ENCODE peak calls at places on chromosomes 3 and 15, in four cellular contexts. F, N, S and M are unnamed samples.

GRCh38 chr3:155184027-155184426 is 103.9 kb downstream of the MME start:
- DNase-seq in F (no peak), N (no peak), S (no peak), M (no peak)

GRCh38 chr3:17983106-17983505 is 240.7 kb upstream of the TBC1D5 start:
- DNase-seq in F (no peak), N (no peak), S (no peak), M (no peak)

GRCh38 chr15:90087454-90088154 is 14.7 kb downstream of the IDH2 start:
- DNase-seq in F (peak; percentile 88), N (peak; percentile 52), S (no peak), M (no peak)

GRCh38 chr15:77724649-77725048 is 91.9 kb upstream of the LINGO1 start:
- DNase-seq in F (no peak), N (no peak), S (no peak), M (no peak)

GRCh38 chr3:83092521-83093221 is 1331.2 kb upstream of the GBE1 start:
- DNase-seq in F (peak; percentile 31), N (peak; percentile 22), S (no peak), M (no peak)

GRCh38 chr3:183188895-183189462 is 26.4 kb upstream of the LAMP3 start:
- DNase-seq in F (no peak), N (no peak), S (no peak), M (no peak)

GRCh38 chr15:87287156-87287555 is 969.4 kb downstream of the NTRK3 start:
- DNase-seq in F (no peak), N (no peak), S (no peak), M (no peak)

GRCh38 chr15:76313731-76314130 is 2.5 kb upstream of the ETFA start:
- DNase-seq in F (no peak), N (no peak), S (no peak), M (no peak)

GRCh38 chr3:178060406-178060805 is 475.8 kb upstream of the KCNMB2 start:
- DNase-seq in F (no peak), N (no peak), S (no peak), M (no peak)

GRCh38 chr15:74191798-74192197 is 10.8 kb downstream of the STRA6 start:
- DNase-seq in F (no peak), N (no peak), S (no peak), M (no peak)

GRCh38 chr15:74184582-74185091 is 11.1 kb downstream of the ISLR start:
- DNase-seq in F (no peak), N (no peak), S (no peak), M (peak; percentile 71)

GRCh38 chr15:74192751-74193150 is 9.8 kb downstream of the STRA6 start:
- DNase-seq in F (no peak), N (no peak), S (no peak), M (no peak)

GRCh38 chr15:74185949-74186348 is 12.4 kb downstream of the ISLR start:
- DNase-seq in F (no peak), N (no peak), S (no peak), M (no peak)

DNA sequence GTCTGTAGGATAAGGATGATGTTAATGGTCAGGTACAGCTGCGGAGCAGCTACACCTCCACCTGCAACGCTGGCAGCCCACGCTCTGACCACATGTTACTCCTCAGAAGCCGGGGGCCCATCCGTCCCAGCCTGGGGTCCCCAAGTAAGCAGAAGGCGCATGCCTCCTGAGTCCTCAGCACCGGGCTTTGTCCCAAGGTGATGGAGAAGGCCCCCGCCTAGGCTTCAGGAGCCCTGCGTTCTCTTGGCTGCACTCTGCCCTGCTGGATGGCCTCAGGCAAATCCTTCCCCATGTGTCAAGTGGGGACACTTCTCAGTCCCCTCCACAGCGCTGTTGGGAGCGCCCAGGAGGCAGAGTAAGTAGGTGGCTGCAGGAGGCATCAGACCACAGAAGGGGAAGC is 14.4 kb downstream of the STRA6 start:
- DNase-seq in F (no peak), N (no peak), S (no peak), M (peak; percentile 65)
- TF ChIP-seq CTCF in F (no peak), N (no peak), S (no peak), M (no peak)

GRCh38 chr3:55823001-55823400 is 335.9 kb upstream of the WNT5A start:
- DNase-seq in F (no peak), N (no peak), S (no peak), M (no peak)
- H3K27ac ChIP-seq in F (no peak overlapping the region), N (no peak overlapping the region), S (no peak overlapping the region), M (no peak overlapping the region)

GRCh38 chr15:74270155-74270554 is 34.0 kb downstream of the CCDC33 start:
- DNase-seq in F (no peak), N (no peak), S (no peak), M (no peak)
- TF ChIP-seq CTCF in F (no peak), N (no peak), S (no peak), M (no peak)

GRCh38 chr15:70604671-70605070 is 158.7 kb downstream of the UACA start:
- DNase-seq in F (no peak), N (no peak), S (no peak), M (no peak)
- H3K27ac ChIP-seq in F (no peak overlapping the region), N (no peak overlapping the region), S (no peak overlapping the region), M (no peak overlapping the region)